ENCODE peak calls at places on chromosomes 12 and 14, in eight cellular contexts. U, L, Y, N, V, C, Z and T are unnamed samples.

GRCh38 chr14:41799817-41800216 is 193.1 kb downstream of the LRFN5 start:
- DNase-seq in U (no peak), L (no peak), Y (no peak), N (no peak), V (no peak), C (no peak), Z (no peak), T (no peak)

GRCh38 chr14:54453252-54453651 is 12.1 kb upstream of the CNIH1 start:
- DNase-seq in U (no peak), L (no peak), Y (no peak), N (no peak), V (no peak), C (no peak), Z (no peak), T (no peak)

GRCh38 chr12:49008943-49009342 is 9.6 kb downstream of the PRKAG1 start:
- DNase-seq in U (no peak), L (no peak), Y (no peak), N (no peak), V (no peak), C (no peak), Z (no peak), T (no peak)

GRCh38 chr12:108175310-108175709 is 46.2 kb downstream of the WSCD2 start:
- DNase-seq in U (no peak), L (no peak), Y (no peak), N (no peak), V (no peak), C (no peak), Z (no peak), T (no peak)

GRCh38 chr12:114342651-114343050 is 63.3 kb downstream of the TBX5 start:
- DNase-seq in U (no peak), L (no peak), Y (no peak), N (no peak), V (no peak), C (no peak), Z (no peak), T (no peak)

GRCh38 chr14:91414475-91415342 is 2.9 kb downstream of the CCDC88C start:
- DNase-seq in U (no peak), L (no peak), Y (no peak), N (no peak), V (no peak), C (no peak), Z (no peak), T (no peak)

GRCh38 chr12:38384816-38385491 is 68.4 kb downstream of the ALG10B start:
- DNase-seq in U (no peak), L (no peak), Y (no peak), N (no peak), V (no peak), C (no peak), Z (no peak), T (no peak)

GRCh38 chr14:29734732-29735131 is 192.9 kb downstream of the PRKD1 start:
- DNase-seq in U (no peak), L (no peak), Y (no peak), N (peak; percentile 35), V (no peak), C (no peak), Z (no peak), T (no peak)

GRCh38 chr12:88595697-88596096 is 15.4 kb upstream of the KITLG start:
- DNase-seq in U (no peak), L (no peak), Y (no peak), N (no peak), V (no peak), C (no peak), Z (no peak), T (no peak)

GRCh38 chr14:102206901-102207300 is 67.2 kb downstream of the WDR20 start:
- DNase-seq in U (no peak), L (no peak), Y (no peak), N (no peak), V (no peak), C (no peak), Z (no peak), T (no peak)

GRCh38 chr14:95156153-95156764 is 1.1 kb downstream of the DICER1 start:
- DNase-seq in U (peak; percentile 7), L (no peak), Y (no peak), N (peak; percentile 27), V (no peak), C (no peak), Z (no peak), T (no peak)